ENCODE peak calls at places on chromosome 14, in six cellular contexts. L, N, V, T, O and Z are unnamed samples.

GRCh38 chr14:67187210-67187609 is 2.0 kb upstream of the GARIN2 start:
- DNase-seq in O (no peak), N (peak), T (peak), V (no peak), L (peak), Z (no peak)

GRCh38 chr14:32724864-32725550 is 213.7 kb upstream of the NPAS3 start:
- DNase-seq in V (no peak), N (no peak), L (no peak), O (no peak), T (no peak), Z (no peak)

GRCh38 chr14:21256539-21257394 is 12.5 kb downstream of the HNRNPC start:
- DNase-seq in L (no peak), N (no peak), T (no peak), O (no peak), V (no peak), Z (no peak)

GRCh38 chr14:96410119-96410518 is 18.2 kb downstream of the AK7 start:
- DNase-seq in L (no peak), T (no peak), V (no peak), N (peak), O (no peak), Z (no peak)

GRCh38 chr14:105060751-105061427 is 4.3 kb downstream of the GPR132 start:
- DNase-seq in T (no peak), L (no peak), O (no peak), N (no peak), V (peak), Z (no peak)

GRCh38 chr14:30005114-30005698 is 77.6 kb upstream of the PRKD1 start:
- DNase-seq in L (peak), O (no peak), N (peak), V (peak), T (peak), Z (no peak)

GRCh38 chr14:67622675-67623074 is 3.0 kb downstream of the ARG2 start:
- DNase-seq in V (no peak), O (no peak), N (peak), T (peak), L (peak), Z (no peak)

GRCh38 chr14:20609215-20610001 is 18.2 kb upstream of the RNASE12 start:
- DNase-seq in L (peak), V (peak), O (peak), T (peak), N (peak), Z (peak)

GRCh38 chr14:58717821-58718220 is 80.1 kb downstream of the DACT1 start:
- DNase-seq in O (no peak), N (no peak), T (no peak), L (no peak), V (no peak), Z (no peak)

GRCh38 chr14:61466249-61466904 is 145.0 kb downstream of the PRKCH start:
- DNase-seq in V (no peak), T (no peak), O (peak), L (peak), N (peak), Z (no peak)

GRCh38 chr14:65356327-65356836 is 56.1 kb upstream of the FUT8 start:
- DNase-seq in N (peak), V (no peak), L (peak), T (no peak), O (no peak), Z (no peak)

GRCh38 chr14:90109858-90110257 is 48.1 kb downstream of the KCNK13 start:
- DNase-seq in L (peak), V (peak), O (peak), N (peak), T (peak), Z (no peak)

GRCh38 chr14:25050494-25051170 is 685 bp upstream of the STXBP6 start:
- DNase-seq in L (no peak), O (no peak), T (peak), N (no peak), V (no peak), Z (no peak)

GRCh38 chr14:77316872-77317271 is 3.8 kb downstream of the POMT2 start:
- DNase-seq in V (no peak), T (no peak), L (no peak), O (no peak), N (no peak), Z (no peak)

GRCh38 chr14:100871234-100872186 is 32.0 kb downstream of the RTL1 start:
- DNase-seq in V (no peak), T (peak), O (no peak), N (peak), L (peak), Z (no peak)

GRCh38 chr14:54138354-54139038 is 181.9 kb upstream of the BMP4 start:
- DNase-seq in T (no peak), L (no peak), N (peak), O (no peak), V (no peak), Z (no peak)

GRCh38 chr14:101761032-101761880 is at the start of gene PPP2R5C:
- DNase-seq in O (peak), N (peak), L (peak), T (peak), V (peak), Z (no peak)

GRCh38 chr14:76810953-76811400 is 1.7 kb downstream of the ANGEL1 start:
- DNase-seq in L (peak), N (peak), O (no peak), V (peak), T (peak), Z (no peak)

GRCh38 chr14:62269204-62269603 is 507.0 kb downstream of the SNAPC1 start:
- DNase-seq in L (no peak), N (no peak), T (no peak), O (no peak), V (no peak), Z (no peak)

GRCh38 chr14:106518054-106518943 is 991.9 kb downstream of the TMEM121 start:
- DNase-seq in L (peak), T (peak), N (no peak), V (peak), O (no peak), Z (no peak)

GRCh38 chr14:104892517-104893434 is 27.7 kb downstream of the CEP170B start:
- DNase-seq in L (no peak), V (peak), O (peak), T (peak), N (no peak), Z (no peak)

GRCh38 chr14:100591453-100592371 is 4.5 kb upstream of the BEGAIN start:
- DNase-seq in L (no peak), N (no peak), V (peak), T (no peak), O (no peak), Z (no peak)

GRCh38 chr14:102140750-102141145 is 1.1 kb downstream of the WDR20 start:
- DNase-seq in V (no peak), L (no peak), N (no peak), O (no peak), T (peak), Z (no peak)

GRCh38 chr14:99265571-99265970 is 6.4 kb downstream of the BCL11B start:
- DNase-seq in L (no peak), T (no peak), V (no peak), N (no peak), O (no peak), Z (no peak)

GRCh38 chr14:30610719-30611388 is 11.3 kb upstream of the SCFD1 start:
- DNase-seq in L (peak), N (peak), O (no peak), V (peak), T (peak), Z (no peak)

GRCh38 chr14:49960453-49960852 is 67.6 kb downstream of the ARF6 start:
- DNase-seq in N (no peak), V (no peak), T (no peak), L (no peak), O (no peak), Z (no peak)

GRCh38 chr14:99515301-99516155 is 34.3 kb downstream of the CCNK start:
- DNase-seq in N (no peak), L (no peak), O (no peak), V (peak), T (no peak), Z (no peak)

GRCh38 chr14:106506901-106507305 is 980.5 kb downstream of the TMEM121 start:
- DNase-seq in V (no peak), O (no peak), N (no peak), T (no peak), L (no peak), Z (no peak)

GRCh38 chr14:88129306-88130056 is 124.5 kb downstream of the GPR65 start:
- DNase-seq in N (no peak), O (no peak), L (peak), T (no peak), V (no peak), Z (no peak)
- TF ChIP-seq CHD2 in N (no peak), O (no peak), L (no peak), T (no peak), V (no peak), Z (no peak)

GRCh38 chr14:74908861-74909341 is 14.2 kb downstream of the RPS6KL1 start:
- DNase-seq in L (no peak), N (no peak), V (no peak), T (no peak), O (no peak), Z (no peak)
- TF ChIP-seq CHD2 in L (no peak), N (no peak), V (no peak), T (no peak), O (no peak), Z (no peak)

GRCh38 chr14:91843437-91843836 is 23.9 kb downstream of the TC2N start:
- DNase-seq in O (no peak), T (no peak), V (no peak), N (no peak), L (no peak), Z (no peak)

GRCh38 chr14:91839754-91840153 is 27.6 kb downstream of the TC2N start:
- DNase-seq in L (no peak), V (no peak), O (no peak), N (no peak), T (no peak), Z (no peak)

GRCh38 chr14:91845652-91846051 is 21.7 kb downstream of the TC2N start:
- DNase-seq in T (no peak), N (no peak), L (no peak), V (no peak), O (no peak), Z (no peak)

GRCh38 chr14:91837076-91837475 is 30.3 kb downstream of the TC2N start:
- DNase-seq in V (no peak), T (no peak), O (no peak), L (no peak), N (no peak), Z (no peak)

GRCh38 chr14:91841065-91841464 is 26.3 kb downstream of the TC2N start:
- DNase-seq in O (no peak), T (no peak), V (no peak), N (no peak), L (no peak), Z (no peak)
- TF ChIP-seq CHD2 in O (no peak), T (no peak), V (no peak), N (no peak), L (no peak), Z (no peak)

DNA sequence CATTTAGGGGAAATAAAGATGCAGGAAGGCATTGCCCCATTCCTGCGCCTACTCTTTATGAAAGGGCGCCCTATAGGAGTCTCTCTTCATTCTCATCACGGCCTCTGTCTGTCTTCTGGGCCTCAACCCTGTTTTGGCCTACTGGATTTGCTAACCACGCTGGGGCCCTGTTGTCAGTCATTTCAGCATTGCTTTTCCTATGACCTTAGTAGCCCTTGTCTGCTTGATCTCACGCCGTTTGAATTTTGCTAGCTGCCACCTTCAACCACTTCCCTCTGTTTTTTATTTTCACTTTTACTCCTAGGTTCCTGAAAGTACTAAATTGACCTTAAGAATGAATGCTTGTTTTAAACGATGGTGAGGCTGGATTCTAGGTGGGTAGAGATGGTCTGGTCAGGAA is 139.0 kb downstream of the SYNE2 start:
- DNase-seq in N (no peak), V (no peak), T (no peak), L (no peak), O (no peak), Z (no peak)
- TF ChIP-seq CHD2 in N (no peak), V (no peak), T (no peak), L (no peak), O (no peak), Z (no peak)

DNA sequence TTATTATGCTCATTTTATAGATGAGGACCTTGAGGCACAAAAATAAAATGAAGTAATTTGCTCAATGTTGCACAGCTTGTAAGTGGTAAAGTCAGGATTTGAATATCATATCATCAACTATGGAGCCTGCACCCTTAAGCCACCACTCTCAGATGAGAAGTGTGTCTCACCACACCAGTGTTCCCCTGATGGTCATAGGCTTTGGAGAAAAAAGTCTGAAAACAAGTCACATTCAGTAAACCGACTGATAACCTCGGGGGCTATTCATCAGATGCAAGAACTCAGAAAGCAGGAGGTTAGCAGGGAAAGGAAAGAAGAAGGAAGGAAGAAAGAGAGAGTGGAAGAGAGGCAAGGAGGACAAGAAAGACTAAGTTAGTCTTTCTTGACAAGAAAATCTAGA is 2.8 kb downstream of the TSHR start:
- DNase-seq in N (no peak), O (no peak), T (no peak), V (no peak), L (no peak), Z (no peak)
- TF ChIP-seq CHD2 in N (no peak), O (no peak), T (no peak), V (no peak), L (no peak), Z (no peak)

GRCh38 chr14:22532345-22533056 is 56.5 kb downstream of the DAD1 start:
- DNase-seq in V (no peak), O (no peak), N (no peak), L (no peak), T (no peak), Z (no peak)
- TF ChIP-seq CHD2 in V (no peak), O (no peak), N (no peak), L (no peak), T (no peak), Z (no peak)

GRCh38 chr14:68722968-68723577 is 69.8 kb downstream of the ZFP36L1 start:
- DNase-seq in O (no peak), V (no peak), L (no peak), N (peak), T (no peak), Z (no peak)
- TF ChIP-seq CHD2 in O (no peak), V (no peak), L (no peak), N (no peak), T (no peak), Z (no peak)

GRCh38 chr14:91926131-91926890 is 21.2 kb downstream of the FBLN5 start:
- DNase-seq in O (no peak), L (no peak), N (no peak), V (no peak), T (peak), Z (no peak)

GRCh38 chr14:91927216-91927615 is 20.3 kb downstream of the FBLN5 start:
- DNase-seq in T (no peak), N (no peak), O (no peak), L (no peak), V (no peak), Z (no peak)

GRCh38 chr14:91927800-91928199 is 19.7 kb downstream of the FBLN5 start:
- DNase-seq in O (no peak), N (no peak), L (no peak), V (no peak), T (no peak), Z (no peak)

GRCh38 chr14:91925727-91926121 is 21.8 kb downstream of the FBLN5 start:
- DNase-seq in T (no peak), L (no peak), N (no peak), V (no peak), O (no peak), Z (no peak)

DNA sequence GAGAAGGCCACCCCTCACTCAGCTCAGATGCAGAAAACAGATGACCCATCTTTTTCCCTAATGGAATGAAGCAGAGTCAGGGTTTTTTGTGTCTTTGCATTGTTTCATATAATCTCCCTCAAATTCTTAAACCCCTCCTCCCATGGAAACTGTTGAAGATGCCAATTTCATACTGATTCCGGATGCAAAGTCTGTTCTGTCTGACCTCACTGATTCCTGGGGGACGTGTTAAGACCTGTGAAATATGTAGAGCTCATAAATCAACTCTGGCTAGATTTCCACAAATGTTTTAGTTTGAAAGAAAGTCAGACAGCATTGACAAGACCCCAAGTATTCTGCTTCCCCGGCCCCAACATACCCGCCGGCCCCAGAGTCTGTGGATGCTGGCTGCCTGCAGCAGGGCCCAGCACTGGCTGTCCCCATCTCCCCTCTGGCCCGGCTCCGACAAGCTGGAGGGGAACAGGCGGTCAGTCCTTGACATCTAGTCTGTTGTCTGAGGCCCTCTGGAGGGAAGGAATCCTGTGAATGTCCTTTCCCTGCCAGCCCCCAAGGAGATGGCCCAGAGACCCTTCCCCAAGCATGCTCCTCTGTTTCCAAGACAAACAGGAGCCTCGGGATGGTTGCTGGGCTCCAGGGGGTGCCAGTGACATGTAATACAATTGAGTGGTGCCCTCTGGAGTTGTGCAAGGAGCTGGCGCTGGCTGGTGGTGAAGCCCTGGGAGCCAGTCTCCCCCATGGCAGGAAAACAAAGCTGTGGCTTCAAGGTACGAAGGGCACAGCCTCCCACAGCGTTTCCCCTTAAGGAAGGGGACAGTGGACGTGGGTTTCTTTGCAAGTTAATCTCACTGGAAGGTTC is 22.4 kb downstream of the FBLN5 start:
- DNase-seq in V (no peak), O (peak), N (no peak), L (no peak), T (no peak), Z (no peak)
- TF ChIP-seq CHD2 in V (no peak), O (no peak), N (no peak), L (no peak), T (no peak), Z (no peak)

GRCh38 chr14:73376585-73376984 is 81.8 kb downstream of the NUMB start:
- DNase-seq in N (no peak), V (no peak), O (no peak), L (no peak), T (no peak), Z (no peak)
- TF ChIP-seq CHD2 in N (no peak), V (no peak), O (no peak), L (no peak), T (no peak), Z (no peak)